ENCODE peak calls at places on chromosomes 13 and 19, in eight cellular contexts. N is HCT116, C is transverse colon, X is breast epithelium, Y is sigmoid colon, L is H1, V is Panc1, J is GM23338. E is an unnamed sample.

GRCh38 chr13:35838356-35838755 is 292.8 kb downstream of the DCLK1 start:
- DNase-seq in L (no peak), V (no peak), C (no peak), Y (no peak), X (no peak), J (no peak), N (peak), E (peak)

GRCh38 chr13:106036870-106037269 is 498.6 kb downstream of the EFNB2 start:
- DNase-seq in X (no peak), C (peak), L (peak), V (no peak), N (peak), Y (no peak), J (peak), E (no peak)

GRCh38 chr19:47631681-47632446 is 22.9 kb downstream of the BICRA start:
- DNase-seq in J (no peak), Y (no peak), N (no peak), X (no peak), V (no peak), C (no peak), L (no peak), E (no peak)

GRCh38 chr19:55368701-55369563 is 1.3 kb downstream of the IL11 start:
- DNase-seq in Y (no peak), N (no peak), V (no peak), L (no peak), C (no peak), J (peak), X (no peak), E (no peak)

GRCh38 chr19:4636151-4636717 is 3.1 kb upstream of the TNFAIP8L1 start:
- DNase-seq in X (peak), J (peak), C (peak), V (no peak), Y (peak), N (no peak), L (peak), E (peak)

GRCh38 chr19:33284146-33284643 is 18.1 kb downstream of the CEBPA start:
- DNase-seq in X (no peak), J (no peak), N (no peak), V (no peak), L (no peak), Y (no peak), C (no peak), E (no peak)

GRCh38 chr19:18499055-18499775 is 22.7 kb downstream of the ELL start:
- DNase-seq in V (no peak), J (no peak), C (no peak), L (no peak), X (no peak), Y (no peak), N (no peak), E (no peak)

GRCh38 chr13:80235131-80235530 is 105.8 kb downstream of the SPRY2 start:
- DNase-seq in Y (no peak), X (no peak), C (no peak), L (no peak), V (no peak), J (no peak), N (no peak), E (peak)

GRCh38 chr19:6828306-6828697 is 55.8 kb downstream of the VAV1 start:
- DNase-seq in J (peak), C (no peak), Y (no peak), V (no peak), X (no peak), N (peak), L (no peak), E (no peak)

GRCh38 chr19:1411255-1412191 is 4.1 kb downstream of the DAZAP1 start:
- DNase-seq in X (no peak), N (no peak), C (peak), J (no peak), Y (no peak), V (no peak), L (no peak), E (no peak)

GRCh38 chr13:74026753-74027152 is 107.5 kb downstream of the KLF12 start:
- DNase-seq in Y (no peak), V (no peak), L (peak), N (no peak), J (peak), X (no peak), C (peak), E (peak)

GRCh38 chr19:3659746-3660112 is 33.1 kb upstream of the CACTIN start:
- DNase-seq in N (no peak), L (no peak), Y (no peak), V (no peak), C (no peak), J (no peak), X (no peak), E (no peak)

GRCh38 chr19:21023901-21024300 is 3.4 kb downstream of the ZNF430 start:
- DNase-seq in X (no peak), J (no peak), C (no peak), Y (no peak), V (no peak), N (no peak), L (no peak), E (no peak)

GRCh38 chr19:57099199-57099661 is 20.6 kb upstream of the USP29 start:
- DNase-seq in Y (peak), J (peak), V (no peak), L (peak), X (peak), C (peak), N (peak), E (no peak)

GRCh38 chr19:3250675-3251074 is 26.2 kb downstream of the CELF5 start:
- DNase-seq in N (peak), C (peak), L (peak), J (peak), X (no peak), V (no peak), Y (no peak), E (no peak)

GRCh38 chr13:41842029-41842428 is 118.9 kb downstream of the VWA8 start:
- DNase-seq in J (no peak), Y (no peak), C (no peak), V (no peak), N (no peak), L (no peak), X (no peak), E (peak)

GRCh38 chr19:1251233-1251502 is 2.8 kb downstream of the MIDN start:
- DNase-seq in X (no peak), Y (no peak), C (peak), L (no peak), V (no peak), J (no peak), N (no peak), E (peak)

GRCh38 chr19:4909897-4910593 is 744 bp downstream of the UHRF1 start:
- DNase-seq in N (peak), L (peak), Y (peak), C (peak), J (peak), X (peak), V (no peak), E (peak)

GRCh38 chr19:19057317-19057716 is 6.5 kb upstream of the SLC25A42 start:
- DNase-seq in X (no peak), Y (no peak), V (no peak), J (no peak), C (no peak), N (no peak), L (no peak), E (no peak)

GRCh38 chr13:110676511-110677204 is 29.3 kb downstream of the CARS2 start:
- DNase-seq in N (no peak), Y (no peak), C (peak), V (no peak), X (no peak), J (no peak), L (no peak), E (no peak)

GRCh38 chr19:10010247-10010691 is at the start of gene COL5A3:
- DNase-seq in J (peak), L (peak), N (no peak), Y (peak), C (peak), V (no peak), X (no peak), E (no peak)

GRCh38 chr19:48249502-48250014 is 6.2 kb downstream of the CARD8 start:
- DNase-seq in X (no peak), N (no peak), C (peak), J (no peak), V (no peak), Y (peak), L (no peak), E (peak)

GRCh38 chr19:43467730-43468129 is 2.3 kb upstream of the LYPD3 start:
- DNase-seq in N (no peak), L (no peak), C (no peak), V (no peak), J (no peak), X (no peak), Y (no peak), E (peak)

GRCh38 chr13:34617684-34618083 is 324.4 kb upstream of the NBEA start:
- DNase-seq in J (no peak), V (no peak), C (no peak), X (no peak), N (no peak), Y (no peak), L (no peak), E (no peak)

GRCh38 chr19:55638864-55639359 is 1.9 kb upstream of the ZNF580 start:
- DNase-seq in V (no peak), C (no peak), J (peak), Y (no peak), N (no peak), X (no peak), L (peak), E (no peak)

DNA sequence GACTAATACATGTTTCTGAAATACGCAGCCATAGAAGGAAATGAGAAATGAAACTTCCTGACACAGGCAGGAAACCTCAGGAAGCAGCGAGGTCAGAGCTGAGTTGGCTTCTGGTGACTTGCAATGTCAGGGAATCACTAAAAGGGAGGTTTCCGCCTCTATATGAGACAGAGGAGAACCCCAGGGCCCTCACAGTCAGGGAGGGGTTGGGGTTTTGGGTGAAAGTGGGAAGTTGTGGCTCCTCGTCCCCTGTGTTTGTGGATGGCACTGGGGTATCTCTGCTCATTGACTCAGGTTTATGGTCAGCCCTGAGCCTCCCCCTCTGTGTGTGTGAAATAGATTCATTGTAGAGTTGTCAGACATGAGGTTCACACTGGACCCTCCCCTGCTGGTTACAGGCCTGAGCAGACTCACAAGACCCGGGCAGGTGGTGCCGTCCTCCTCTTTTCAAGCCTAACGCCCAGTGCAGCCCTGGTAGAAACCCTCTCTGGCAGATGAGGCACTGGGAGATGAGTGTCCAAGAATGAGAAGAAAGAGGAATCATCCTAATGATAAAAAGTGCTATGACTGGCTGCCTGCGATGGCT is 5.5 kb upstream of the LILRA6 start:
- DNase-seq in L (no peak), X (no peak), J (no peak), Y (peak), N (no peak), V (no peak), C (peak), E (peak)
- TF ChIP-seq POLR2AphosphoS5 in L (no peak), X (no peak), J (no peak), Y (no peak), N (no peak), V (no peak), C (no peak), E (peak)

DNA sequence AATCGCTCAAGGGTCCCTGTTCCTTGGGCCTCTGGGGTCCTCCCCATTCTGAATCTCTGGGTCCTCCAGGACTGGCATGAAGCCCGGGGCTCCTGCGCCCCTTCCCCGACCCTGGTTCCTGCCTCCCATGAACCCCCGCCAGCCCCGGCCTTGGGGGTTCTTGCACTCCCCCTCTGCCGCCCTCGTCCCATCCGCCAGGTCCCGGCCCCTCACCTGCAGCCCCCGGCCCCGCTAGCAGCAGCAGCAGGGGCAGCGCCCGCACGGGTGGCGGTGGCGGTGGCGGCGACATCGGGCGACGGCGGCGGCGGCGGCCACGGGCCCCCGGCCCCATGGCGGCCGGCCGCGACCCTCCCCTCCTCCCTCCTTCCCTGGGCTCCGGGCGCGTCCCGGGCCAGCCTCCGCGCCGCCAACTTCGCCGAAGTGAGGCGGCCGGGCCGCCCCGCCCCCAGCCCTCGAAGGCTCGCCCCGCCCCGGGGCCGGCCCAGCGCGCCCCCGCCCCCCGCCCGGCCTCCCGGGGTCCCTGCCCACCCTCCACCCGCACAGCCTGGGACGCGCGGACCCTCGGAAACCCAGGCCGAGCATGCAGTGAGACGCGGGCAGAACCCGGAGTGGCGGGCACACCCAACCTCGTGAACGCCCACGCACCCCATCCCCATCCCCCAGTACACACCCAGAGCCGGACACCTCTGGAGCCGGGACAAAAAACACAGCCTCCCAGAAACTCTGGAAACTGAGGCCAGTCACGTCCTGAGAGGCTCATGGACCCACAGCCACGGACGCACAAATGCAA is at the start of gene NOTCH3:
- DNase-seq in C (no peak), Y (no peak), X (no peak), L (peak), N (no peak), V (no peak), J (peak), E (no peak)
- TF ChIP-seq POLR2AphosphoS5 in C (no peak), Y (no peak), X (no peak), L (no peak), N (peak), V (no peak), J (peak), E (no peak)

GRCh38 chr13:51322826-51323225 is 16.7 kb upstream of the SERPINE3 start:
- DNase-seq in Y (no peak), V (no peak), C (no peak), L (no peak), X (no peak), N (no peak), J (no peak), E (no peak)
- TF ChIP-seq POLR2AphosphoS5 in Y (no peak), V (no peak), C (no peak), L (no peak), X (no peak), N (no peak), J (no peak), E (no peak)

GRCh38 chr19:49391581-49392399 is 3.7 kb downstream of the KASH5 start:
- DNase-seq in Y (peak), N (peak), L (peak), X (peak), V (peak), J (peak), C (peak), E (peak)

GRCh38 chr19:49389406-49389805 is 1.4 kb downstream of the KASH5 start:
- DNase-seq in C (no peak), L (no peak), X (no peak), Y (no peak), N (no peak), V (no peak), J (no peak), E (no peak)

GRCh38 chr19:49390131-49390977 is 2.3 kb downstream of the KASH5 start:
- DNase-seq in X (no peak), N (no peak), L (no peak), V (no peak), C (no peak), Y (no peak), J (no peak), E (no peak)

GRCh38 chr19:49390978-49391304 is 2.9 kb downstream of the KASH5 start:
- DNase-seq in X (no peak), N (no peak), L (no peak), C (no peak), Y (no peak), V (no peak), J (no peak), E (no peak)

DNA sequence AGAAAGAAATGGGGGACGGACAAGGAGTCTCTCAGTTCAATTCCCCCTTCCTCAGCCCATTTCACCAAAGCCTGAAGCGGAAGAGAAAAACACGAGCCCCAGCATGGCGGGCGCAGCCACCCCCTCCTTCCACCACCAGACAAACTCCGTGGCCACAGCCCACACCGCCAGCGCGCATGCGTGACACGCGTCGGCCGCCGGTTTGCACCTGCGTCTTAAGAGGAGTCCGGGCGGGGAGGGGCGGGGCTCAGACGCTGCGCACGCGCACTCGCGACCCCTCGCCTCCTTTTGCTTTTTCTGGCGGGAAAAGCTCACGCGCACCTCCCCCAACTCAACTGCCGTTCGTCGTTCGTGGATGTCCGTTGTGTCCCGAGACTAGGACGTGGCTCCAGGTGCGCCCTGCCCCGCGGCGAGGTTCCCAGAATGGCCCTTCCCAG is at the start of gene KASH5:
- DNase-seq in C (peak), V (no peak), N (no peak), Y (peak), J (peak), X (peak), L (no peak), E (peak)
- TF ChIP-seq POLR2AphosphoS5 in C (no peak), V (no peak), N (no peak), Y (no peak), J (no peak), X (no peak), L (no peak), E (no peak)